ENCODE peak calls at places on chromosome 20, in four cellular contexts. J is K562, D is HCT116, Q is SK-N-SH. O is an unnamed sample.

GRCh38 chr20:22615425-22615824 is 31.1 kb upstream of the FOXA2 start:
- DNase-seq in Q (no peak), J (no peak), D (no peak), O (no peak)

GRCh38 chr20:47789081-47789998 is 4.1 kb upstream of the SULF2 start:
- DNase-seq in D (no peak), Q (peak), J (no peak), O (no peak)

GRCh38 chr20:62437985-62438384 is 10.6 kb upstream of the RBBP8NL start:
- DNase-seq in D (no peak), J (no peak), Q (no peak), O (no peak)

GRCh38 chr20:47033665-47034064 is 139.0 kb downstream of the EYA2 start:
- DNase-seq in D (no peak), Q (no peak), J (no peak), O (no peak)

GRCh38 chr20:21145424-21145823 is 19.5 kb downstream of the KIZ start:
- DNase-seq in D (no peak), J (no peak), Q (no peak), O (no peak)

GRCh38 chr20:48493966-48494365 is 333.8 kb downstream of the PREX1 start:
- DNase-seq in D (no peak), J (no peak), Q (no peak), O (no peak)

GRCh38 chr20:35226126-35226774 is at the start of gene MMP24:
- DNase-seq in Q (peak), D (no peak), J (peak), O (no peak)

GRCh38 chr20:61613885-61614284 is 361.8 kb downstream of the CDH4 start:
- DNase-seq in D (no peak), Q (no peak), J (no peak), O (no peak)

GRCh38 chr20:56625837-56626236 is 3.3 kb upstream of the TFAP2C start:
- DNase-seq in J (no peak), Q (no peak), D (no peak), O (no peak)

GRCh38 chr20:19986419-19986818 is 30.7 kb upstream of the NAA20 start:
- DNase-seq in D (no peak), Q (no peak), J (no peak), O (no peak)

GRCh38 chr20:62578294-62578897 is 63.9 kb upstream of the SLCO4A1 start:
- DNase-seq in J (peak), Q (peak), D (no peak), O (peak)

GRCh38 chr20:32018269-32019155 is 8.3 kb downstream of the CCM2L start:
- DNase-seq in J (peak), D (peak), Q (peak), O (peak)

GRCh38 chr20:32021091-32021490 is 10.9 kb downstream of the CCM2L start:
- DNase-seq in Q (no peak), D (no peak), J (no peak), O (no peak)

GRCh38 chr20:32019563-32020463 is 9.6 kb downstream of the CCM2L start:
- DNase-seq in J (no peak), Q (no peak), D (no peak), O (no peak)

GRCh38 chr20:32019156-32019510 is 8.9 kb downstream of the CCM2L start:
- DNase-seq in Q (peak), D (no peak), J (peak), O (no peak)

GRCh38 chr20:32017711-32018251 is 7.5 kb downstream of the CCM2L start:
- DNase-seq in D (peak), Q (peak), J (peak), O (peak)
- H2AFZ ChIP-seq in D (peak), Q (no peak), J (peak), O (no peak)

GRCh38 chr20:31675828-31676533 is 38.3 kb downstream of the COX4I2 start:
- DNase-seq in Q (no peak), J (peak), D (no peak), O (no peak)
- TF ChIP-seq ELF1 in Q (no peak), J (peak), D (no peak), O (no peak)

GRCh38 chr20:53412600-53413187 is 180.9 kb downstream of the ZNF217 start:
- DNase-seq in D (no peak), Q (no peak), J (no peak), O (no peak)
- H2AFZ ChIP-seq in D (no peak), Q (no peak), J (peak), O (no peak)

GRCh38 chr20:59400666-59401065 is 100.3 kb downstream of the EDN3 start:
- DNase-seq in D (no peak), Q (no peak), J (no peak), O (no peak)

GRCh38 chr20:59395729-59396128 is 95.3 kb downstream of the EDN3 start:
- DNase-seq in Q (no peak), D (no peak), J (no peak), O (no peak)

GRCh38 chr20:59399426-59400099 is 99.2 kb downstream of the EDN3 start:
- DNase-seq in J (no peak), Q (no peak), D (no peak), O (no peak)

GRCh38 chr20:59402697-59403096 is 102.3 kb downstream of the EDN3 start:
- DNase-seq in D (no peak), J (no peak), Q (peak), O (no peak)

GRCh38 chr20:59398552-59399265 is 98.3 kb downstream of the EDN3 start:
- DNase-seq in Q (no peak), J (no peak), D (no peak), O (no peak)
- TF ChIP-seq ELF1 in Q (no peak), J (no peak), D (no peak), O (no peak)

GRCh38 chr20:58244517-58245030 is 16.1 kb upstream of the ANKRD60 start:
- DNase-seq in J (no peak), Q (no peak), D (no peak), O (no peak)

GRCh38 chr20:58246346-58246745 is 17.9 kb upstream of the ANKRD60 start:
- DNase-seq in J (no peak), Q (no peak), D (no peak), O (peak)

GRCh38 chr20:58245181-58245891 is 16.9 kb upstream of the ANKRD60 start:
- DNase-seq in J (no peak), D (no peak), Q (no peak), O (no peak)

GRCh38 chr20:58243653-58244410 is 15.4 kb upstream of the ANKRD60 start:
- DNase-seq in Q (no peak), J (no peak), D (no peak), O (no peak)

DNA sequence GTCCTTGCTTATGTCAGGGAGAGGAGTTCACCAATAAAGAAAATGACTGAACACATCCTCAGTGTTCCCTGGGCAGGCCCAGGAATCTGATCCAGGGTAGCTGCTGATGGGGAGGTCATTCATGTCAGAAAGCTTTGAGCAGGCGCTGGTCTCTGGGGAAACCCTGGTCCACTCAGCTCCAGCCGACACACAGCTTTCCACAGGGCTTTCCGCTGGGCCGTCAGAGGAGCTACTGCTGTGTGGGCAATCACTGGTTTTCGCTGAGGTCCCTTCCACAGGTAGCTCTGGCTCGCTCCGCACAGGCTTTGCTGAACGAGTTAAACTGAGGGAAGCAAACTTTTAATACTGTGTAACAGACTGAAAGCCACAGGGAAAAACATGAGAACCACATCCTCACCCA is 17.5 kb upstream of the ANKRD60 start:
- DNase-seq in D (no peak), J (no peak), Q (no peak), O (no peak)
- H2AFZ ChIP-seq in D (no peak), J (no peak), Q (no peak), O (no peak)

GRCh38 chr20:54020868-54021267 is 49.5 kb downstream of the BCAS1 start:
- DNase-seq in Q (no peak), D (no peak), J (no peak), O (no peak)

GRCh38 chr20:54021446-54022235 is 48.8 kb downstream of the BCAS1 start:
- DNase-seq in Q (no peak), J (no peak), D (no peak), O (no peak)

GRCh38 chr20:54020348-54020747 is 50.0 kb downstream of the BCAS1 start:
- DNase-seq in Q (no peak), J (no peak), D (no peak), O (no peak)

GRCh38 chr20:54025166-54025835 is 45.1 kb downstream of the BCAS1 start:
- DNase-seq in J (no peak), D (no peak), Q (no peak), O (no peak)

DNA sequence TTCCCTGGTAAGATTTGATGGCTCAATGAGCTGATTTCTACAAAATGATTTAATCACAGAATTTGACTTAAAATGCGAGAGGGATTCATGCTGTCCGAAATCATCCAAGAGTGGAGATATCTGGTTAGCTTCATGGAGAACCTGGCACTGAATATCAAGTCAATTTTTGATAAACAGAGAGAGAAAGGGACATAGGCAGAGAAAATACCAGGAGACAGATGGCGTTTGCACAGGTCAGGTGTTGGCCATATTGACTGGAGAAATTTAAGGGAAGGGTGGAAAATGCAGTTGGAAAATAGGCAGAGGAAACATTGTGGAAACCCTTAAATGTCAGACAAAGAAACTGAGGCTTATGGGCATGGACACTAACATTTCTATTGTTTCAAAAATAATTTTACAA is 47.0 kb downstream of the BCAS1 start:
- DNase-seq in Q (no peak), D (no peak), J (no peak), O (no peak)
- TF ChIP-seq ELF1 in Q (no peak), D (no peak), J (no peak), O (no peak)

GRCh38 chr20:11235058-11235457 is 561.3 kb upstream of the JAG1 start:
- DNase-seq in Q (no peak), J (no peak), D (no peak), O (no peak)

GRCh38 chr20:11232249-11232648 is 558.5 kb upstream of the JAG1 start:
- DNase-seq in D (no peak), J (no peak), Q (no peak), O (no peak)

GRCh38 chr20:11231742-11232141 is 557.9 kb upstream of the JAG1 start:
- DNase-seq in D (no peak), Q (no peak), J (no peak), O (no peak)

GRCh38 chr20:11232896-11233295 is 559.1 kb upstream of the JAG1 start:
- DNase-seq in Q (no peak), J (no peak), D (no peak), O (no peak)

GRCh38 chr20:11234181-11234969 is 560.6 kb upstream of the JAG1 start:
- DNase-seq in J (no peak), Q (no peak), D (no peak), O (no peak)
- H2AFZ ChIP-seq in J (no peak), Q (peak), D (no peak), O (no peak)

DNA sequence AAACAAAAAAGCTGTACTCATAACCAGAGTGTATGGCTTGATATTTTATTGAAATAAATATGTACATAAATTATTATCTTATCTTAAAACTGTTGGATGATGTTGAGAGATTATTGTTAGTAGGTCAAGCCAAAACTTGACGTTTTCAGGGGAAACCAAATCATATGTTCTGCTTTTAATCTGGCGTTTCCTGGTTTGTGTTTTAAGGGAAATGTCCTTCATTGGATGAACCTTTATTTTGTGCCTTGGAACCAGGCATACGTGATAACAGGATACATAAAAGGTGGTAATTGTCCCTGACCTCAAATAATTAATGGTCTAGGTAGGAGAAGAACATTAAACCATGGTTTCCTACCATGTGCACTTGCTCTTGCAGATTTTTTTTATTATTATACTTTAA is 52.0 kb downstream of the TSHZ2 start:
- DNase-seq in Q (no peak), J (no peak), D (no peak), O (no peak)
- TF ChIP-seq ELF1 in Q (no peak), J (no peak), D (no peak), O (no peak)

GRCh38 chr20:843908-844307 is 10.4 kb downstream of the FAM110A start:
- DNase-seq in Q (peak), J (no peak), D (no peak), O (no peak)
- H2AFZ ChIP-seq in Q (peak), J (no peak), D (no peak), O (no peak)

O was measured in HepG2.